ENCODE peak calls at places on chromosomes 3 and 15, in five cellular contexts. One of them, this sample, is unnamed.

GRCh38 chr15:80783275-80783674 is 4.1 kb downstream of the CEMIP start:
- DNase-seq in GM20000: no peak
- DNase-seq in HFF-Myc: no peak
- DNase-seq in RWPE2: no peak
- DNase-seq in psoas muscle: no peak
- DNase-seq in this sample: no peak

GRCh38 chr15:77569647-77570186 is 63.0 kb downstream of the LINGO1 start:
- DNase-seq in GM20000: no peak
- DNase-seq in psoas muscle: no peak
- DNase-seq in HFF-Myc: no peak
- DNase-seq in RWPE2: no peak
- DNase-seq in this sample: no peak

GRCh38 chr3:170357920-170358854 is 672 bp downstream of the SKIL start:
- DNase-seq in psoas muscle: peak; percentile 94
- DNase-seq in GM20000: peak; percentile 45
- DNase-seq in RWPE2: peak; percentile 79
- DNase-seq in HFF-Myc: no peak
- DNase-seq in this sample: peak; percentile 43

GRCh38 chr3:126537730-126538281 is 13.9 kb downstream of the CHST13 start:
- DNase-seq in HFF-Myc: no peak
- DNase-seq in psoas muscle: peak; percentile 25
- DNase-seq in RWPE2: peak; percentile 34
- DNase-seq in GM20000: no peak
- DNase-seq in this sample: no peak

GRCh38 chr3:55686720-55687254 is 199.7 kb upstream of the WNT5A start:
- DNase-seq in HFF-Myc: no peak
- DNase-seq in GM20000: no peak
- DNase-seq in psoas muscle: no peak
- DNase-seq in RWPE2: no peak
- DNase-seq in this sample: no peak

GRCh38 chr3:120160050-120160449 is 65.8 kb upstream of the GSK3B start:
- DNase-seq in psoas muscle: peak; percentile 81
- DNase-seq in GM20000: no peak
- DNase-seq in RWPE2: peak; percentile 86
- DNase-seq in HFF-Myc: peak; percentile 75
- DNase-seq in this sample: peak; percentile 99

GRCh38 chr3:197809356-197810020 is 18.4 kb downstream of the LRCH3 start:
- DNase-seq in HFF-Myc: no peak
- DNase-seq in GM20000: no peak
- DNase-seq in psoas muscle: no peak
- DNase-seq in RWPE2: no peak
- DNase-seq in this sample: no peak

GRCh38 chr15:64895285-64896065 is 16.2 kb upstream of the ANKDD1A start:
- DNase-seq in HFF-Myc: no peak
- DNase-seq in GM20000: peak; percentile 56
- DNase-seq in RWPE2: no peak
- DNase-seq in psoas muscle: no peak
- DNase-seq in this sample: no peak

GRCh38 chr15:100802421-100803157 is 77.0 kb upstream of the ALDH1A3 start:
- DNase-seq in RWPE2: no peak
- DNase-seq in HFF-Myc: no peak
- DNase-seq in GM20000: no peak
- DNase-seq in psoas muscle: no peak
- DNase-seq in this sample: no peak

GRCh38 chr15:72118400-72118978 is at the start of gene SENP8:
- DNase-seq in GM20000: peak; percentile 75
- DNase-seq in HFF-Myc: no peak
- DNase-seq in psoas muscle: no peak
- DNase-seq in RWPE2: no peak
- DNase-seq in this sample: no peak

GRCh38 chr15:63191895-63192603 is 2.6 kb downstream of the RAB8B start:
- DNase-seq in HFF-Myc: no peak
- DNase-seq in GM20000: peak; percentile 57
- DNase-seq in RWPE2: no peak
- DNase-seq in psoas muscle: no peak
- DNase-seq in this sample: no peak

GRCh38 chr3:176872771-176873209 is 324.5 kb downstream of the TBL1XR1 start:
- DNase-seq in psoas muscle: no peak
- DNase-seq in GM20000: peak; percentile 48
- DNase-seq in RWPE2: no peak
- DNase-seq in HFF-Myc: peak; percentile 22
- DNase-seq in this sample: peak; percentile 12

GRCh38 chr15:59996498-59997041 is 7.5 kb upstream of the FOXB1 start:
- DNase-seq in psoas muscle: no peak
- DNase-seq in GM20000: peak; percentile 39
- DNase-seq in HFF-Myc: no peak
- DNase-seq in RWPE2: no peak
- DNase-seq in this sample: no peak

GRCh38 chr15:52257734-52258062 is 37.9 kb downstream of the MYO5C start:
- DNase-seq in RWPE2: peak; percentile 59
- DNase-seq in HFF-Myc: no peak
- DNase-seq in GM20000: no peak
- DNase-seq in psoas muscle: peak; percentile 64
- DNase-seq in this sample: no peak

GRCh38 chr3:171490901-171491300 is 30.7 kb upstream of the TNIK start:
- DNase-seq in HFF-Myc: no peak
- DNase-seq in psoas muscle: no peak
- DNase-seq in RWPE2: no peak
- DNase-seq in GM20000: no peak
- DNase-seq in this sample: no peak

GRCh38 chr3:135229018-135229495 is 434.0 kb downstream of the EPHB1 start:
- DNase-seq in GM20000: no peak
- DNase-seq in RWPE2: no peak
- DNase-seq in psoas muscle: peak; percentile 94
- DNase-seq in HFF-Myc: no peak
- DNase-seq in this sample: no peak

GRCh38 chr15:67146214-67146613 is 80.8 kb downstream of the SMAD3 start:
- DNase-seq in psoas muscle: peak; percentile 71
- DNase-seq in GM20000: no peak
- DNase-seq in HFF-Myc: no peak
- DNase-seq in RWPE2: no peak
- DNase-seq in this sample: no peak

GRCh38 chr3:178419078-178419477 is 117.2 kb upstream of the KCNMB2 start:
- DNase-seq in GM20000: no peak
- DNase-seq in RWPE2: no peak
- DNase-seq in HFF-Myc: no peak
- DNase-seq in psoas muscle: no peak
- DNase-seq in this sample: no peak

GRCh38 chr3:24595801-24596200 is 101.2 kb upstream of the THRB start:
- DNase-seq in HFF-Myc: peak; percentile 6
- DNase-seq in psoas muscle: no peak
- DNase-seq in RWPE2: no peak
- DNase-seq in GM20000: no peak
- DNase-seq in this sample: no peak

DNA sequence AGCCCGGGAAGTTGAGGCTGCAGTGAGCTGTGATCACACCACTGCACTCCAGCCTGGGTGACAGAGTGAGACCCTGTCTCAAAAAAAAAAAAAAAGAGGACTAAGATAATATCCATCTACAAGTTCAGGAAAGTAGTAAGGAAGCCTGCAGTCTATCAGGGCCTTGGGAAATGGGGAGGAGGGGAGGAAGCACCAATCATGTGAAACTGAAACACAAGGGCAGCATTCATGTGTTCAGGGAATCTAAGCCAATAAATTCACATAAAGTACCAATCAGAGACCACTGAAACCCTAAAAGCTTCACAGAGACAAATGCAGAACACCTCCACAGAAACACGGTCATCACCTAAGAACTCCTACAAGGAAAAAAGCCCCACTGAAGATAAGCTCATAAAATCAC is 22.9 kb upstream of the HHATL start:
- DNase-seq in RWPE2: no peak
- DNase-seq in GM20000: no peak
- DNase-seq in psoas muscle: no peak
- DNase-seq in HFF-Myc: no peak
- DNase-seq in this sample: no peak
- TF ChIP-seq CTCF in RWPE2: no peak
- TF ChIP-seq CTCF in GM20000: no peak
- TF ChIP-seq CTCF in psoas muscle: no peak
- TF ChIP-seq CTCF in HFF-Myc: no peak
- TF ChIP-seq CTCF in this sample: no peak

DNA sequence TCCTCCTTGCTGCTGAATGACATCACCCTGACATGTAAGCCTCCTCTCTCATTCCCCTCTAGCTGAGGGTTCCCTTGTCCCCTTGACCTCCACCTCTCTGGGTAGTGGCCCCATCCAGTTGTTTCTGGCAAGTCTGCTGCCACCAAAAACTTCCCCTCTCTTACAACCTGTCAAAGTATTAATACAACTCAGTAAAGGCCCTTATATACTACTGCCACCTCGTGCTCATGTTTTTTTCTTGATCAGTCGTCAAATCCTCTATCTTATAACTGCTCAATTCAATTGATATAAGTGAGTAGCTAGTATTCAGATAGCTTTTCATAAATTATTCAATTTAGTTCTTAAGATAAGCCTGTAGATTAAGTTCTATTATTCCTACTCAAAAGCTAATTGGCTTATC is 249.6 kb downstream of the MBNL1 start:
- DNase-seq in psoas muscle: no peak
- DNase-seq in HFF-Myc: no peak
- DNase-seq in GM20000: no peak
- DNase-seq in RWPE2: no peak
- DNase-seq in this sample: no peak
- TF ChIP-seq CTCF in psoas muscle: no peak
- TF ChIP-seq CTCF in HFF-Myc: no peak
- TF ChIP-seq CTCF in GM20000: no peak
- TF ChIP-seq CTCF in RWPE2: no peak
- TF ChIP-seq CTCF in this sample: no peak

DNA sequence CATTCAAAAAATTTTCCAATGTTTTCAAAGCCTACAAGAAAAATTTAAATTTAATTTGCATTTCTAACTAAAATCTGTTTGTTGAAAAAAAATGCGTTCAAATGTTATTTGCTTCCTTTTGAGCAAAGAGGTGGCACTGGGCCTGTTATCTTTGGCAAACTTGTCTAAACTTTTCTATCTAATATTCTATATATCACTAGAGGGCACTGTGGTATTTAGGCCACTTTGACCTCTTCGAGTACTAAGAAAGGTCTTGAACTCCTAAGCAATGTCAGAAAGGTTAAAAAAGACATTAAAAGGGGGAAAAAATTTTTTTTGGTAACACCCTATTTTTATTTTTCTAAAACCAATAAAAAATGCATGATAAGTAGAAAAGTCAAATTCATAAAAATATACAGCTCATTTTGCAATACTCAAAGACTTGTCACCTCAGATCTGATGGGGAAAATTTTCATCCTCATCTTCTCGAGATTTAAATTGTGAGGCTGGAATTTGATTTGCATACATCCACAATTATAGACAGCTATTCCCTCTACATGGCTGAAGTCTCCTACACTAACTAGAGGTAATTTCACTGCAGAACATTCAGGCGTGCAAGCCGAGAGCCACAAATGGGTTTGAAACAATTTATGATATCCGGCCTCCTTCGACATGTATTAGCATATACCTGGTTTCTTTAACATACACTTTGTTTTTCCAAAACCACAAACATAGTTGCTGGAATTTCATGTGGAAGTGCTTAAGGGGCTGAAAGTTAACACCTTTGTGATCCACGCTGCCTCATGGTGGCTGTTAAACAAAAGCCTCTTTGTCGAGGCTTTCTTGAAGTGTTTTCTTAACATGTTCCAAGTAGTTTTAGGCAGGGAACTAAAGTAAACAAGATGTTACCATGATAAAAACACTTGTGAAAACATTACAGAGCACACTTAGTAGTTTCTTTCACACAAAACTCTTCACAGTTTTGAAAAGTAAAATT is 576.4 kb downstream of the FOXP1 start:
- DNase-seq in psoas muscle: no peak
- DNase-seq in RWPE2: no peak
- DNase-seq in HFF-Myc: no peak
- DNase-seq in GM20000: peak; percentile 14
- DNase-seq in this sample: no peak
- TF ChIP-seq CTCF in psoas muscle: peak; percentile 52
- TF ChIP-seq CTCF in RWPE2: peak; percentile 90
- TF ChIP-seq CTCF in HFF-Myc: peak; percentile 33
- TF ChIP-seq CTCF in GM20000: no peak
- TF ChIP-seq CTCF in this sample: peak; percentile 36

GRCh38 chr3:32684800-32685603 is at the start of gene CNOT10:
- DNase-seq in psoas muscle: peak; percentile 97
- DNase-seq in GM20000: peak; percentile 94
- DNase-seq in RWPE2: peak; percentile 92
- DNase-seq in HFF-Myc: peak; percentile 71
- DNase-seq in this sample: peak; percentile 67
- TF ChIP-seq CTCF in psoas muscle: peak; percentile 22
- TF ChIP-seq CTCF in GM20000: no peak
- TF ChIP-seq CTCF in RWPE2: no peak
- TF ChIP-seq CTCF in HFF-Myc: no peak
- TF ChIP-seq CTCF in this sample: peak; percentile 14

GRCh38 chr3:162512488-162512887 is 1015.9 kb downstream of the OTOL1 start:
- DNase-seq in GM20000: no peak
- DNase-seq in HFF-Myc: no peak
- DNase-seq in psoas muscle: no peak
- DNase-seq in RWPE2: no peak
- DNase-seq in this sample: no peak
- TF ChIP-seq CTCF in GM20000: no peak
- TF ChIP-seq CTCF in HFF-Myc: no peak
- TF ChIP-seq CTCF in psoas muscle: no peak
- TF ChIP-seq CTCF in RWPE2: no peak
- TF ChIP-seq CTCF in this sample: no peak

DNA sequence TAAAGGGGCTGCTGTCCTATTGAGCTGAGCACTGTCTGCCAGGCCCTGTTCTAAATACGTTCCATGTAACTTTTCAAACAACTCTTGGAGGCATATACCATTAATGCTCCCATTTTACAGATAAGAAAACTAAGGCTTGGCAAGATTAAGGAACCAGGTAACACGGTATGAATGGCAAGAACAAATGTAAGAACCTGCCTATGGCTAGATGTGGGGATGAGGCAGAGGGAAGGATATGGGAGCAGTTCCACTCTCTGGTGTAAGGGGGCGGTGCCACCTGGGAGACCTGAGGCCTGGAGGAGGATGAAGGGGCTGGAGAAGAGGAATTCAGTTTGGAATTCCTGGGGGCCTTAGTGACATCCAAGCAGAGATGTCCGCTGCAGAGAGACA is 3.8 kb upstream of the LMAN1L start:
- DNase-seq in HFF-Myc: no peak
- DNase-seq in RWPE2: no peak
- DNase-seq in psoas muscle: no peak
- DNase-seq in GM20000: no peak
- DNase-seq in this sample: no peak
- TF ChIP-seq CTCF in HFF-Myc: no peak
- TF ChIP-seq CTCF in RWPE2: no peak
- TF ChIP-seq CTCF in psoas muscle: no peak
- TF ChIP-seq CTCF in GM20000: no peak
- TF ChIP-seq CTCF in this sample: no peak